ENCODE peak calls at places on chromosomes 11 and 22, in five cellular contexts. H is H1, C is esophagus muscularis mucosa, Y is stomach, D is transverse colon. B is an unnamed sample.

GRCh38 chr11:17021550-17021949 is 7.3 kb upstream of the PLEKHA7 start:
- DNase-seq in H (no peak), C (no peak), Y (no peak), D (no peak), B (no peak)

GRCh38 chr11:118530683-118531596 is at the start of gene TMEM25:
- DNase-seq in H (peak; percentile 90), C (no peak), Y (peak; percentile 70), D (peak; percentile 71), B (peak; percentile 60)

GRCh38 chr11:109508943-109509342 is 87.0 kb downstream of the C11orf87 start:
- DNase-seq in H (no peak), C (no peak), Y (no peak), D (no peak), B (no peak)

GRCh38 chr11:12275818-12276217 is 101.6 kb upstream of the PARVA start:
- DNase-seq in H (no peak), C (no peak), Y (no peak), D (no peak), B (peak; percentile 43)

GRCh38 chr11:3866206-3866605 is 10.7 kb downstream of the STIM1 start:
- DNase-seq in H (no peak), C (no peak), Y (peak; percentile 29), D (no peak), B (no peak)

GRCh38 chr11:111727431-111727830 is 38.8 kb downstream of the PPP2R1B start:
- DNase-seq in H (no peak), C (no peak), Y (no peak), D (no peak), B (no peak)

GRCh38 chr22:39960791-39961746 is 872 bp downstream of the TMA7B start:
- DNase-seq in H (no peak), C (no peak), Y (peak; percentile 40), D (peak; percentile 49), B (no peak)

GRCh38 chr22:20628081-20628939 is 120.9 kb downstream of the MED15 start:
- DNase-seq in H (no peak), C (no peak), Y (no peak), D (no peak), B (no peak)

GRCh38 chr11:114187173-114187572 is 109.0 kb upstream of the NNMT start:
- DNase-seq in H (no peak), C (no peak), Y (no peak), D (no peak), B (no peak)

GRCh38 chr22:39980635-39981034 is 14.1 kb upstream of the FAM83F start:
- DNase-seq in H (no peak), C (no peak), Y (no peak), D (no peak), B (no peak)

GRCh38 chr11:35367491-35367890 is 51.9 kb downstream of the SLC1A2 start:
- DNase-seq in H (no peak), C (no peak), Y (no peak), D (no peak), B (no peak)

GRCh38 chr22:50528682-50529415 is 963 bp downstream of the TYMP start:
- DNase-seq in H (peak; percentile 59), C (no peak), Y (no peak), D (peak; percentile 26), B (no peak)

GRCh38 chr11:17256512-17256911 is 20.0 kb upstream of the NUCB2 start:
- DNase-seq in H (no peak), C (no peak), Y (no peak), D (no peak), B (no peak)

GRCh38 chr11:81869337-81870065 is 864.2 kb downstream of the FAM181B start:
- DNase-seq in H (no peak), C (no peak), Y (peak; percentile 44), D (peak; percentile 59), B (no peak)

GRCh38 chr11:35814026-35814425 is 129.8 kb upstream of the LDLRAD3 start:
- DNase-seq in H (no peak), C (no peak), Y (no peak), D (no peak), B (no peak)

GRCh38 chr11:11558352-11558751 is 63.5 kb downstream of the GALNT18 start:
- DNase-seq in H (no peak), C (no peak), Y (no peak), D (peak; percentile 43), B (no peak)

GRCh38 chr22:46366801-46367706 is 31.5 kb downstream of the TRMU start:
- DNase-seq in H (peak; percentile 63), C (no peak), Y (no peak), D (peak; percentile 59), B (no peak)

GRCh38 chr11:19772480-19772879 is 59.8 kb downstream of the NAV2 start:
- DNase-seq in H (peak; percentile 66), C (no peak), Y (no peak), D (no peak), B (no peak)

GRCh38 chr11:114354076-114354475 is 46.2 kb downstream of the C11orf71 start:
- DNase-seq in H (no peak), C (no peak), Y (no peak), D (no peak), B (no peak)

GRCh38 chr11:6968816-6969215 is 42.6 kb downstream of the ZNF215 start:
- DNase-seq in H (no peak), C (no peak), Y (no peak), D (no peak), B (no peak)

GRCh38 chr11:8371516-8371884 is 107.8 kb upstream of the LMO1 start:
- DNase-seq in H (no peak), C (no peak), Y (no peak), D (no peak), B (no peak)

GRCh38 chr11:34274712-34275398 is 83.0 kb downstream of the ABTB2 start:
- DNase-seq in H (no peak), C (peak; percentile 95), Y (peak; percentile 87), D (peak; percentile 73), B (peak; percentile 99)

GRCh38 chr11:71488086-71488967 is 35.3 kb downstream of the NADSYN1 start:
- DNase-seq in H (no peak), C (no peak), Y (no peak), D (no peak), B (no peak)

GRCh38 chr22:42261266-42261665 is 9.2 kb downstream of the TCF20 start:
- DNase-seq in H (no peak), C (no peak), Y (no peak), D (no peak), B (no peak)

GRCh38 chr11:68893282-68893681 is 10.3 kb downstream of the MRPL21 start:
- DNase-seq in H (no peak), C (no peak), Y (no peak), D (no peak), B (no peak)

DNA sequence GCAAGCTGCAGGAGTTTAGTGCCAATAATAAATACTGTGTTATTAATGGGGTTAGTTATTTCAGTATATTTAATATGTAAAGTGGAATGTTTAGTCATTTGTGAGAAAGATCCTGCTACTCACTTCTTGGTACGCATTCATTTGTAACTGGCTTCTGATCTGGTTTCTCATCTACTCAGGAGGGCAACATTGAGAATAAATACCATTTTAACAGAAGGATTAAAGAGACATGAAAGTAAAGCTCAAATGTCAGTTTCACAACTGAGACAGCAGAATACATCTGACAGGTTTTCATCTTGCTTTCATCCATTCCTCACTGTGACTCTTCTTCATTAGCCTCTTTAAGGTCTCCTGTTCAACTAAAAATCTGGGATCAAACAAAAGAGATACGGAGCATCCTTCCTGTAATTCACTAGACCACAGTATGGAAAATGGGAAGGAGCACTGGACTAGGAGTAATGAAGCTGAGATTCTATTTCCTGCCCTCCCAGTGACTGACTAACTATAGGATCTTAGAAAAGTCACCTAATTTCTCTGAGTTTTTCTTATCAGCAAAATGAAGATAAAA is 31.4 kb upstream of the CCDC89 start:
- DNase-seq in H (no peak), C (no peak), Y (no peak), D (no peak), B (no peak)
- H3K36me3 ChIP-seq in H (no peaks in the 10 kb centered on the region), C (no peaks in the 10 kb centered on the region), Y (no peaks in the 10 kb centered on the region), D (no peaks in the 10 kb centered on the region), B (no peaks in the 10 kb centered on the region)

GRCh38 chr11:120134931-120135228 is 3.0 kb downstream of the TRIM29 start:
- DNase-seq in H (no peak), C (no peak), Y (peak; percentile 19), D (peak; percentile 0), B (peak; percentile 20)

GRCh38 chr11:120134106-120134930 is 3.6 kb downstream of the TRIM29 start:
- DNase-seq in H (peak; percentile 26), C (no peak), Y (peak; percentile 9), D (peak; percentile 4), B (peak; percentile 81)

GRCh38 chr11:120137187-120137610 is 714 bp downstream of the TRIM29 start:
- DNase-seq in H (peak; percentile 42), C (peak; percentile 84), Y (peak; percentile 23), D (peak; percentile 4), B (peak; percentile 24)

GRCh38 chr11:120136356-120136755 is 1.6 kb downstream of the TRIM29 start:
- DNase-seq in H (no peak), C (no peak), Y (peak; percentile 17), D (peak; percentile 4), B (no peak)

GRCh38 chr11:120135838-120136237 is 2.1 kb downstream of the TRIM29 start:
- DNase-seq in H (no peak), C (no peak), Y (peak; percentile 4), D (no peak), B (peak; percentile 37)
- H3K27ac ChIP-seq in H (no peak overlapping the region), C (no peak overlapping the region), Y (no peak overlapping the region), D (no peak overlapping the region), B (peak overlapping the region; percentile 95)

DNA sequence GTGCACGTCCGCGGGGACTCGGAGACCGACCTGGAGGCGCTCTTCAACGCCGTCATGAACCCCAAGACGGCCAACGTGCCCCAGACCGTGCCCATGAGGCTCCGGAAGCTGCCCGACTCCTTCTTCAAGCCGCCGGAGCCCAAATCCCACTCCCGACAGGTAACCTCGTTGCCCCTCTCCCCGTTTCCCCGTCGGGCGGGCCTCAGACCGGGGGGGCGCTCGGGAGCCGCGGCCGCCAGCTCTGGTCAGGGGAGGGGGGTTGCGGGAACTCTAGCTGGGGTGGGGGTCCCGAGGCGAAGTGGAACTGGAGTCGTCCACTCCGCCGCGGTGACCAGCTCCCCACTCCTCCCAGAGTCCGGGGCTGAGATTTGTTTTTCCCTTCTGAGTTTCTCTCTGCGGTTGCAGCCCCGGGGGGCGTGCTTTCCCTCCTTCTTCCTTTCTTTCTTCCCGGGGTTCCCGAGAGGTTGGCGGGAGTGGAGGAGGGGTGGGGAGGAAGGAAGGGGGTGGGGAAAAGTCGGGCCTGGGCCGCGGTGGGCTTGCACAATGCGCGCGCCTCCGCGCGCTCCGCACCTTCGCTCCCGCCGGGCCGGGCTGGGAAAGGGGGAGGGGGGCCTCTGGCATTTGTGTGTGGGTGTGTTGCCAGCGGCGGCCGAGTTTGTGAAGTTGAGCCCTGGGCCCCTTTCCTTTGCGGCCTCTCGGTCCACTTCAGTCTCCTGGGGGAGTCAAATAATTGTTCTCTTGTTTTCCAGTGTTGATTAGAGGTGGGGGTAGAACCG is 952 bp downstream of the YAP1 start:
- DNase-seq in H (peak; percentile 90), C (peak; percentile 94), Y (peak; percentile 79), D (peak; percentile 71), B (peak; percentile 78)
- TF ChIP-seq POLR2AphosphoS5 in H (peak; percentile 92), C (peak; percentile 28), Y (no peak), D (no peak), B (no peak)

DNA sequence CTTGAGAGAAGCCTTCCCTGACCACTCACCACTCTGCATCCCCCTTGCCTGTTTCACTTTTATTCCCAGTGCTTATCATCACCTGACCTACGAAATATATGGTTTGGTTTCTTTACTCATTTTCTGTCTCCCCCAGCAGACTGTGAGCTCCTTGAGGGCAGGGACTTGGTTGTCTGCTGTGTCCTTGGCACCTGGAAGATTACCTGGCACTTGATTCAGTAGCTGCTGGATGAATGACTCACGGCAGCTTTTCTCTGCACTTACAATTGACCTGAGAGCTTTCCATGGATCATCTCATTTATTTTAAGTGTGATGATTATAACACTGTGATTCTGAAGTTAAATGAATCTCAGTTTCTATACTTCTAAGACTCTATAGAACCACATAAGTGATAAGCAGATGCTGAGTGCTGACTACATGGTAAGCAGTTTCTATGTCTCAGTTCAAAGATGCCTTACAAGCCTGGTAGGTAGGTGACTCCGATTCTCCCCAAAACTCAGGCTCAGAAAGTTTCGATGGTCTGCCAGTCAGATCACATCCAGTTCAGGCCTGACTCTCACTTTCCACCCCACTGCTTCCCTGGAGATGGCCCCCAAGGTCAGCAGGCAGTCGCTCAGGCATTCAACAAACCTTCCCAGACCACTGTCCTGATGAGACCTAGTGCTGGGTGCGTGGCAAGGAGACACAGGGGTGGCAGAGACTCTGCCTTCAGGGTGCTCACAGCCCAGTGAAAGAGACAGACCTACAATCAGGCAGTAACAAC is 11.6 kb downstream of the IL2RB start:
- DNase-seq in H (no peak), C (no peak), Y (no peak), D (no peak), B (no peak)
- H3K36me3 ChIP-seq in H (no peaks in the 10 kb centered on the region), C (no peaks in the 10 kb centered on the region), Y (no peaks in the 10 kb centered on the region), D (no peaks in the 10 kb centered on the region), B (no peaks in the 10 kb centered on the region)